ENCODE peak calls at places on chromosomes 16 and 17, in eight cellular contexts. M is tibial artery; K is CD4-positive, alpha-beta memory T cell; H is DND-41; B is neuronal stem cell; R is PC-9; A is IMR-90; X is heart left ventricle. W is an unnamed sample.

GRCh38 chr16:66661210-66661560 is 35.4 kb downstream of the CMTM4 start:
- DNase-seq in X (no peak), B (no peak), K (no peak), A (no peak), M (no peak), R (no peak), H (no peak), W (no peak)

GRCh38 chr17:9890124-9890523 is 14.9 kb downstream of the RCVRN start:
- DNase-seq in X (no peak), A (no peak), K (no peak), M (no peak), B (peak; percentile 31), R (peak; percentile 33), H (peak; percentile 42), W (no peak)

GRCh38 chr17:81448960-81449359 is 53.7 kb downstream of the BAHCC1 start:
- DNase-seq in H (no peak), M (no peak), K (no peak), X (no peak), A (no peak), R (no peak), B (no peak), W (no peak)

GRCh38 chr17:57085448-57086068 is 512 bp downstream of the AKAP1 start:
- DNase-seq in X (peak; percentile 84), A (peak; percentile 23), R (peak; percentile 44), M (peak; percentile 54), H (peak; percentile 65), B (peak; percentile 62), K (peak; percentile 68), W (peak; percentile 72)

GRCh38 chr16:85950519-85950918 is 51.6 kb downstream of the IRF8 start:
- DNase-seq in R (no peak), H (no peak), M (no peak), K (no peak), X (no peak), B (no peak), A (no peak), W (no peak)

GRCh38 chr16:78931267-78932060 is 669.1 kb downstream of the MAF start:
- DNase-seq in A (no peak), M (no peak), R (no peak), X (no peak), H (no peak), B (no peak), K (no peak), W (no peak)

GRCh38 chr16:72645526-72645925 is 402.4 kb downstream of the ZFHX3 start:
- DNase-seq in K (no peak), M (no peak), A (no peak), R (no peak), B (no peak), X (no peak), H (no peak), W (no peak)

GRCh38 chr17:67212716-67213417 is 32.1 kb downstream of the HELZ start:
- DNase-seq in M (no peak), A (peak; percentile 86), X (no peak), B (no peak), H (no peak), K (no peak), R (no peak), W (no peak)

GRCh38 chr17:38320482-38320881 is 23.3 kb downstream of the GPR179 start:
- DNase-seq in A (no peak), M (no peak), H (no peak), X (no peak), B (no peak), R (peak; percentile 72), K (no peak), W (peak; percentile 79)

GRCh38 chr16:83720213-83720612 is 87.6 kb upstream of the HSBP1 start:
- DNase-seq in M (no peak), X (no peak), A (no peak), B (no peak), K (no peak), H (no peak), R (no peak), W (no peak)

GRCh38 chr16:83720981-83721380 is 86.8 kb upstream of the HSBP1 start:
- DNase-seq in B (no peak), X (no peak), R (no peak), K (no peak), A (no peak), H (no peak), M (no peak), W (no peak)

GRCh38 chr16:83723244-83723643 is 84.5 kb upstream of the HSBP1 start:
- DNase-seq in M (no peak), K (no peak), B (no peak), X (no peak), R (no peak), H (no peak), A (no peak), W (no peak)

GRCh38 chr16:83723901-83724300 is 83.9 kb upstream of the HSBP1 start:
- DNase-seq in R (no peak), K (no peak), B (no peak), A (no peak), X (no peak), H (no peak), M (no peak), W (no peak)

DNA sequence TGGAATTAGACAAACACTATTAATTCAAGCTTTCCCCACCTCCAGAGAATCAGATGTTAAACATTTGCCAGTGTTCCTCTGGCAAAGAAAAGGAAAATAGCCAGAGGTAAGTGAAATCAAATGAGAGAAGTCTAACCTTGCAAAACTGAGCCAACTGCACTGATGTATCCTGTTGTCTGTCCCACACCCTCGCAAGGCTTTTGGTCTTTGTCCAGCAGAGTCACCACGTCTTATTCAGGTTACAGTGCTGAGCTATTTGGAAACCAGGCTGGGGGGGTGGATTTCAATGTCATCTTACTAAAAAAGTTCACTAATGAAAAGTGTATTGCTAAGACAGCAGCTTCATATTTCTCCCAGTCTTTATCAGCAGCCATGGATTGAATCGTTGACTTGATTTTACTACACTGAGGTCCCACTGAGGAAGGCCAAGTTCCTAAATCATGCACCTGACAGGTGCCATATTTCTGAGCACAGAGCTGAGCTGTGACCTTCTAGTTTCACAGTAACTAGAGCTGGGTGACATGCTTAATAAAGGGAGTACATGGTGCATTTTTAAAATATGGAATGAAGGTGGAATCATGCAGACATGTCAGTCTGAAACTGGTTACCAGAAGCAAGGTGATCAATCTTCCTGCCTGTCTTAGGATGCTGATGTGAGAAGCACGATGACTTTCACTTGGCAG is 85.1 kb upstream of the HSBP1 start:
- DNase-seq in B (no peak), A (no peak), M (no peak), R (no peak), K (no peak), X (no peak), H (no peak), W (no peak)
- H3K4me1 ChIP-seq in B (no peaks in the 10 kb centered on the region), A (no peaks in the 10 kb centered on the region), M (no peaks in the 10 kb centered on the region), R (no peaks in the 10 kb centered on the region), K (no peaks in the 10 kb centered on the region), X (peaks cover 6% of the 10 kb centered on the region), H (no peaks in the 10 kb centered on the region), W (no peaks in the 10 kb centered on the region)

GRCh38 chr17:49195746-49196145 is 14.6 kb downstream of the GNGT2 start:
- DNase-seq in A (no peak), B (no peak), X (no peak), M (no peak), H (no peak), K (no peak), R (no peak), W (no peak)
- H3K27ac ChIP-seq in A (no peak overlapping the region), B (no peak overlapping the region), X (no peak overlapping the region), M (no peak overlapping the region), H (no peak overlapping the region), K (no peak overlapping the region), R (no peak overlapping the region), W (no peak overlapping the region)

GRCh38 chr17:28228109-28228840 is 90.7 kb upstream of the TMEM97 start:
- DNase-seq in R (no peak), X (no peak), A (no peak), M (no peak), H (no peak), B (no peak), K (no peak), W (no peak)
- H3K4me1 ChIP-seq in R (peaks cover 5% of the 10 kb centered on the region), X (peaks cover 12% of the 10 kb centered on the region), A (peaks cover 3% of the 10 kb centered on the region), M (peaks cover 8% of the 10 kb centered on the region), H (no peaks in the 10 kb centered on the region), B (peaks cover 15% of the 10 kb centered on the region), K (peaks cover 10% of the 10 kb centered on the region), W (no peaks in the 10 kb centered on the region)

GRCh38 chr17:78375401-78376079 is 2.9 kb upstream of the PGS1 start:
- DNase-seq in X (no peak), K (no peak), M (peak; percentile 60), A (peak; percentile 98), B (no peak), H (no peak), R (no peak), W (peak; percentile 73)
- H3K27ac ChIP-seq in X (peak overlapping the region; percentile 33), K (no peak overlapping the region), M (no peak overlapping the region), A (peak overlapping the region; percentile 99), B (peak overlapping the region; percentile 97), H (no peak overlapping the region), R (peak overlapping the region; percentile 50), W (peak overlapping the region; percentile 76)

GRCh38 chr16:89316701-89317100 is 99.2 kb downstream of the ZNF778 start:
- DNase-seq in B (no peak), K (no peak), A (no peak), H (no peak), X (peak; percentile 23), R (no peak), M (no peak), W (no peak)
- H3K4me1 ChIP-seq in B (peaks cover 12% of the 10 kb centered on the region), K (peaks cover 99% of the 10 kb centered on the region), A (peaks cover 52% of the 10 kb centered on the region), H (peaks cover 65% of the 10 kb centered on the region), X (peaks cover 74% of the 10 kb centered on the region), R (peaks cover 82% of the 10 kb centered on the region), M (peaks cover 57% of the 10 kb centered on the region), W (peaks cover 11% of the 10 kb centered on the region)

DNA sequence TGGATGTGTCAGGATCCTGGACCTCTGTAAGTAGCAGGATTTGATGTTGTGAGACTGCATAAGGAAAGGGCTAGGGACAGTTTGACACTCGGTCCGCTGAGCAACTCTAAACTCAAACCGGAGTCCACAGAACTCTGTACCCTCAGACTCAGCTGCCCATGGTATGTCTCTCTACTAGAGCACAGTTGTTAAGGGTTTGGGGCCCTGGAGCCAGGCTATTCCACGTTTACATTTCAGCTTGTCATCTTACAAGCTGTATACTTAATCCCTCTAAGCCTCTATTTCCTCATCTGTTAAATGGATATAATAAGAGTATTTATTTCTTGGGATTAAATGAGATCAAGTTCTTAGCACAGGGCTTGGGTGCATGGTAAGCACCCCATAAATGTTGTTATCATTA is 27.9 kb downstream of the HOXB1 start:
- DNase-seq in A (no peak), H (no peak), K (no peak), X (no peak), B (no peak), R (no peak), M (no peak), W (no peak)
- H3K27ac ChIP-seq in A (no peak overlapping the region), H (no peak overlapping the region), K (no peak overlapping the region), X (no peak overlapping the region), B (no peak overlapping the region), R (no peak overlapping the region), M (no peak overlapping the region), W (no peak overlapping the region)

W was measured in lung.